ENCODE peak calls at places on chromosomes 6 and 20, in eight cellular contexts. S is stimulated activated naive CD8-positive, alpha-beta T cell treated with anti-CD3 and anti-CD28 coated beads, Interleukin-15, amount 100 ng/mL, for 72 hours; H is Right ventricle myocardium inferior; K is CD8-positive, alpha-beta T cell; Y is naive thymus-derived CD4-positive, alpha-beta T cell; B is CD4-positive, alpha-beta T cell; F is Panc1; P is left cardiac atrium. E is an unnamed sample.

GRCh38 chr20:31974975-31975481 is 7.1 kb downstream of the XKR7 start:
- ATAC-seq in H (no peak), P (no peak), S (no peak), B (no peak), F (no peak), K (no peak), Y (no peak), E (no peak)

GRCh38 chr6:4460595-4461475 is 315.4 kb upstream of the CDYL start:
- ATAC-seq in F (no peak), H (peak), K (no peak), B (no peak), Y (no peak), S (no peak), P (peak), E (no peak)

GRCh38 chr20:46118481-46119020 is 437 bp downstream of the CD40 start:
- ATAC-seq in Y (peak), K (peak), S (peak), H (peak), P (peak), F (peak), B (peak), E (peak)

GRCh38 chr20:13121840-13122515 is 99.1 kb upstream of the ISM1 start:
- ATAC-seq in F (no peak), P (no peak), S (peak), H (no peak), B (no peak), K (no peak), Y (no peak), E (peak)

GRCh38 chr6:85594197-85594930 is 706 bp upstream of the SNX14 start:
- ATAC-seq in B (peak), K (peak), P (peak), S (peak), F (peak), H (no peak), Y (peak), E (no peak)

GRCh38 chr20:43727980-43728590 is 1.3 kb upstream of the GTSF1L start:
- ATAC-seq in B (peak), K (peak), Y (peak), F (no peak), H (no peak), P (no peak), S (no peak), E (peak)

GRCh38 chr20:46832555-46832954 is 62.1 kb upstream of the EYA2 start:
- ATAC-seq in H (no peak), K (no peak), P (no peak), B (no peak), F (no peak), Y (no peak), S (no peak), E (no peak)

GRCh38 chr20:33489495-33490022 is 337 bp upstream of the CBFA2T2 start:
- ATAC-seq in F (peak), B (peak), P (peak), H (peak), Y (peak), K (peak), S (peak), E (peak)

GRCh38 chr6:118152524-118152923 is 245.5 kb downstream of the SLC35F1 start:
- ATAC-seq in S (no peak), B (no peak), Y (no peak), H (no peak), F (no peak), K (no peak), P (no peak), E (no peak)

GRCh38 chr20:22384978-22385377 is 199.4 kb downstream of the FOXA2 start:
- ATAC-seq in B (no peak), S (no peak), Y (no peak), H (no peak), F (no peak), K (no peak), P (no peak), E (no peak)

GRCh38 chr6:83514877-83515466 is 2.6 kb downstream of the PRSS35 start:
- ATAC-seq in P (no peak), S (no peak), K (no peak), B (no peak), H (no peak), Y (peak), F (no peak), E (no peak)

GRCh38 chr6:90192857-90193256 is 103.8 kb downstream of the BACH2 start:
- ATAC-seq in S (no peak), Y (peak), F (no peak), K (peak), H (no peak), P (no peak), B (peak), E (no peak)

GRCh38 chr6:156828280-156828703 is 51.1 kb downstream of the ARID1B start:
- ATAC-seq in F (peak), K (peak), Y (peak), P (peak), S (peak), H (peak), B (no peak), E (peak)

GRCh38 chr6:45610374-45610773 is 232.6 kb upstream of the SUPT3H start:
- ATAC-seq in Y (no peak), H (no peak), K (no peak), F (no peak), P (no peak), B (no peak), S (no peak), E (no peak)

GRCh38 chr6:30272032-30272431 is 54.7 kb upstream of the TRIM39 start:
- ATAC-seq in H (no peak), B (no peak), Y (no peak), F (no peak), P (no peak), K (no peak), S (no peak), E (no peak)

GRCh38 chr6:69985180-69985579 is 118.8 kb downstream of the COL19A1 start:
- ATAC-seq in K (no peak), B (no peak), H (no peak), S (peak), P (no peak), F (no peak), Y (no peak), E (peak)

GRCh38 chr20:40961176-40961575 is 67.4 kb upstream of the TOP1 start:
- ATAC-seq in F (no peak), K (no peak), P (no peak), B (no peak), H (no peak), S (no peak), Y (no peak), E (no peak)

GRCh38 chr6:159982726-159983506 is 14.0 kb downstream of the IGF2R start:
- ATAC-seq in Y (peak), F (no peak), S (peak), B (peak), H (peak), P (peak), K (peak), E (no peak)

GRCh38 chr20:20603339-20603990 is 109.0 kb downstream of the RALGAPA2 start:
- ATAC-seq in B (no peak), K (peak), S (no peak), F (no peak), P (no peak), Y (peak), H (no peak), E (peak)

GRCh38 chr6:163180874-163181541 is 233.5 kb upstream of the QKI start:
- ATAC-seq in P (peak), S (peak), Y (peak), F (peak), B (no peak), H (peak), K (no peak), E (no peak)

GRCh38 chr20:40893610-40894242 is 134.9 kb upstream of the TOP1 start:
- ATAC-seq in H (peak), B (no peak), Y (no peak), K (no peak), F (no peak), S (no peak), P (peak), E (no peak)

GRCh38 chr6:94045473-94045872 is 626.1 kb upstream of the EPHA7 start:
- ATAC-seq in K (no peak), S (no peak), F (no peak), B (no peak), Y (no peak), H (no peak), P (no peak), E (no peak)

GRCh38 chr20:24951536-24952047 is 2.5 kb downstream of the CST7 start:
- ATAC-seq in H (no peak), F (no peak), Y (no peak), B (no peak), S (no peak), K (no peak), P (no peak), E (no peak)

GRCh38 chr20:18728165-18728866 is 85.3 kb upstream of the SCP2D1 start:
- ATAC-seq in S (no peak), F (no peak), P (no peak), K (no peak), H (no peak), Y (no peak), B (no peak), E (peak)

GRCh38 chr6:169250660-169251059 is 3.0 kb downstream of the THBS2 start:
- ATAC-seq in B (no peak), F (peak), K (no peak), S (no peak), Y (no peak), P (peak), H (no peak), E (no peak)

GRCh38 chr6:159068904-159069578 is 24.2 kb upstream of the TAGAP start:
- ATAC-seq in K (no peak), S (no peak), H (no peak), P (no peak), F (no peak), Y (no peak), B (no peak), E (no peak)

GRCh38 chr6:135953800-135954199 is 102.3 kb downstream of the PDE7B start:
- ATAC-seq in P (no peak), B (no peak), S (no peak), H (no peak), F (no peak), K (no peak), Y (no peak), E (no peak)

E was measured in stimulated activated memory B cell treated with anti-CD40 and anti-IgM and Interleukin-4, amounts not matched to agents 10 μg/mL and 1 μg/mL and 100 μg/mL, for 72 hours.